ENCODE peak calls at places on chromosomes 1 and 21, in five cellular contexts. I, G, M, L and E are unnamed samples.

GRCh38 chr1:55584521-55585401 is 369.6 kb upstream of the USP24 start:
- DNase-seq in I (peak; percentile 63), G (no peak), M (peak; percentile 41), L (no peak), E (no peak)

GRCh38 chr1:224873645-224874369 is 55.7 kb upstream of the DNAH14 start:
- DNase-seq in I (peak; percentile 76), G (no peak), M (peak; percentile 81), L (no peak), E (peak; percentile 24)

GRCh38 chr1:35557118-35557610 is at the start of gene KIAA0319L:
- DNase-seq in I (no peak), G (peak; percentile 39), M (peak; percentile 90), L (peak; percentile 87), E (peak; percentile 91)

GRCh38 chr1:192866224-192866868 is 57.5 kb downstream of the RGS2 start:
- DNase-seq in I (no peak), G (no peak), M (no peak), L (no peak), E (no peak)

GRCh38 chr1:40030528-40031135 is 9.9 kb upstream of the CAP1 start:
- DNase-seq in I (peak; percentile 57), G (no peak), M (peak; percentile 60), L (no peak), E (no peak)

GRCh38 chr1:18932387-18932786 is 24.1 kb downstream of the IFFO2 start:
- DNase-seq in I (no peak), G (no peak), M (peak; percentile 51), L (no peak), E (no peak)

GRCh38 chr21:45329261-45330074 is 41.8 kb upstream of the POFUT2 start:
- DNase-seq in I (no peak), G (peak; percentile 9), M (no peak), L (no peak), E (peak; percentile 40)

GRCh38 chr1:61992257-61992656 is 202.4 kb upstream of the L1TD1 start:
- DNase-seq in I (no peak), G (no peak), M (no peak), L (no peak), E (no peak)

GRCh38 chr1:119702384-119702783 is 9.3 kb upstream of the PHGDH start:
- DNase-seq in I (peak; percentile 66), G (no peak), M (peak; percentile 85), L (no peak), E (no peak)

GRCh38 chr1:234986750-234987414 is 141.8 kb downstream of the TOMM20 start:
- DNase-seq in I (peak; percentile 73), G (no peak), M (no peak), L (no peak), E (no peak)

GRCh38 chr21:39430457-39430856 is 15.1 kb downstream of the LCA5L start:
- DNase-seq in I (no peak), G (no peak), M (no peak), L (no peak), E (no peak)

GRCh38 chr1:70719164-70719563 is 308.1 kb downstream of the CTH start:
- DNase-seq in I (no peak), G (no peak), M (peak; percentile 10), L (no peak), E (no peak)

GRCh38 chr1:45643978-45644377 is 20.1 kb upstream of the CCDC17 start:
- DNase-seq in I (no peak), G (no peak), M (no peak), L (no peak), E (peak; percentile 54)

GRCh38 chr1:67174716-67175284 is 8.5 kb downstream of the IL23R start:
- DNase-seq in I (no peak), G (no peak), M (no peak), L (no peak), E (no peak)

GRCh38 chr1:197915217-197915616 is 2.0 kb upstream of the LHX9 start:
- DNase-seq in I (no peak), G (no peak), M (no peak), L (no peak), E (no peak)

GRCh38 chr1:197917553-197917812 is 311 bp downstream of the LHX9 start:
- DNase-seq in I (no peak), G (no peak), M (no peak), L (no peak), E (no peak)

GRCh38 chr1:197914510-197914909 is 2.7 kb upstream of the LHX9 start:
- DNase-seq in I (no peak), G (no peak), M (no peak), L (no peak), E (no peak)

GRCh38 chr1:197917813-197918646 is 858 bp downstream of the LHX9 start:
- DNase-seq in I (no peak), G (peak; percentile 44), M (peak; percentile 56), L (no peak), E (no peak)

GRCh38 chr1:197915797-197916686 is 1.1 kb upstream of the LHX9 start:
- DNase-seq in I (peak; percentile 63), G (peak; percentile 95), M (peak; percentile 72), L (no peak), E (peak; percentile 52)
- H3K4me1 ChIP-seq in I (peaks cover 12% of the 10 kb centered on the region), G (no peaks in the 10 kb centered on the region), M (peaks cover 10% of the 10 kb centered on the region), L (no peaks in the 10 kb centered on the region), E (peaks cover 27% of the 10 kb centered on the region)

DNA sequence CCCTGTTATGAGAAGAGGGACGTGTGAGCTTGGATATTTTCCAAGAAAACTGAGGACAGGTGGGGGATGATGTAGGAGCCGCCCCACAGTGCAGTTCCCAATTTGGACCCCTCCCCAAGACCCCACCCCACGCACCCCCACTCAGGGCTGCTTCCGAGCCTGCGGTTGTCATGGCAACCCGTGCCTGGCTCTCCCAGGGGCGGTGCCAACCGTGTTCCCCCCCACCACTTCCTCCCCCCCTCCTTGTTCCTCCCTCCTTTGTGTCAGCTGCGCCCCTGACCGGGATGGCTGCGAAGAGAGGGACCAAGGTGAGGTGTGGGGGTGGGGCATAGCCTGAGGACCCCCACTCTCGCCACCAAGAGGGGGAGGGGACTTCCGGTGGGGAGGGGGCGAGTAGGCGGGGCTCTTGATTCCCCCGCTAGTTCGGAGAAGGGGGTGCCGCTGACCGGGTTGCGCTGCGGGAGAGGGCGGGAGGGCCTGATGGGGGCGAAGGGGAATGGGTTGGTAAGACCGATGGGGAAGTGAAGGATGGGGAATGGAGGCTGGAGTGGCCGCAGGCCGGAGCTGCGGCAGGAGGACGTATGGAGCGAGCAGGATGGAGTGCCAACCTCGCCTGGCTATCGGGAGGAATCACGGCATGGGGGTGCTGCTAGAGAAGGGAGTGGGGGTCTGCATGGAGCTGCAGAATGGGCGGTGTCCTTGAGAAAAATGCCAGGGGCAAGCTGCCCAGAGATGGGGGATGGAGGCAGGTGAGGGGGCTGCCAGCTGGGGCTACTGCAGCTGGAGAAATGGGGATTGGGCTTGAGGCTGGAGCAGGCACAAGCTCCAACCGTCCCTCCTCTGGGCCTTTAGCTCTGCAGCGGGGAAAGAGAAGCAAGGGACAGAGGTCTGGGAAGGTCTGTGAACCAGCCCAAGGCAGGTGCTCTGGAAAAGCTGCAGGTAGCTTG is 958 bp downstream of the TRIM46 start:
- DNase-seq in I (peak; percentile 38), G (peak; percentile 61), M (peak; percentile 45), L (no peak), E (peak; percentile 34)
- H3K4me3 ChIP-seq in I (peak overlapping the region; percentile 74), G (peak overlapping the region; percentile 90), M (peak overlapping the region; percentile 88), L (peak overlapping the region; percentile 79), E (peak overlapping the region; percentile 90)

DNA sequence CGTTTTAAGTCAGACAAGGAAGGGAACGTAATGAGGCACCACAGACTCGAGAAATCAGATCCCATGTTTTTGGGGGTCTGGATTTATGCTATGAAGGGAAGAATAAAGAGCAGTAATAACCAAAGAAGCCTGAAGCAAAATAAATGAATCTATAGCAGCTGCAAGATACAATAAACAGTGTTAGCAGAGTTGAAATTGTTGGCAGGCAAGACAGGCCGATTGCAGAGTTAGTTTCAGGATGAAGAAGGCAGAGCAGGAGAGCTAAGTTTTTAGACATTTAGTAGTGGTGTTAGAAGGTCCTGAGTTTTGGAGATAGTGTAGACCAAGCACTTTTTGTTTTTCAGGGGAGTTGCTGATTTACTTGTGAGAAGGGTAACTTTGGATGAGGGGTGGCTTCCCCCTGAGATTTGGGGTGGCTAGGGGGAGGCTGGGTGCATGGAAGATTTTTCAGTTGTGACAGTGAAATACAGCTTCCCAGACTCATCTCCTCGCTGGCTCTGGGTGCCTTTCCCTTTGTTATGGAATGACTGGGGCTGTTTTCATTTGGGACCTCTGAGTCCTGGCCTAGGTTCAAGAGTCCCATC is 571 bp downstream of the DDR2 start:
- DNase-seq in I (peak; percentile 47), G (no peak), M (peak; percentile 62), L (peak; percentile 42), E (no peak)
- H3K4me1 ChIP-seq in I (peaks cover 22% of the 10 kb centered on the region), G (peaks cover 25% of the 10 kb centered on the region), M (peaks cover 55% of the 10 kb centered on the region), L (no peaks in the 10 kb centered on the region), E (no peaks in the 10 kb centered on the region)

GRCh38 chr1:1422465-1423244 is 1.6 kb upstream of the ANKRD65 start:
- DNase-seq in I (no peak), G (no peak), M (peak; percentile 13), L (no peak), E (no peak)

GRCh38 chr1:1419812-1420653 is 1.0 kb downstream of the ANKRD65 start:
- DNase-seq in I (peak; percentile 39), G (no peak), M (peak; percentile 65), L (no peak), E (no peak)

GRCh38 chr1:1421907-1422464 is 910 bp upstream of the ANKRD65 start:
- DNase-seq in I (no peak), G (no peak), M (no peak), L (no peak), E (no peak)

GRCh38 chr1:1420654-1421134 is 382 bp downstream of the ANKRD65 start:
- DNase-seq in I (no peak), G (no peak), M (no peak), L (no peak), E (no peak)

GRCh38 chr1:1421147-1421906 is at the start of gene ANKRD65:
- DNase-seq in I (no peak), G (no peak), M (no peak), L (no peak), E (no peak)
- H3K4me3 ChIP-seq in I (no peak within 1 kb of the TSS), G (no peak within 1 kb of the TSS), M (no peak within 1 kb of the TSS), L (peak within 1 kb of the TSS; percentile 28), E (peak within 1 kb of the TSS; percentile 22)

GRCh38 chr1:209766051-209766450 is 10.2 kb downstream of the TRAF3IP3 start:
- DNase-seq in I (no peak), G (no peak), M (no peak), L (no peak), E (no peak)
- H3K4me1 ChIP-seq in I (peaks cover 15% of the 10 kb centered on the region), G (no peaks in the 10 kb centered on the region), M (peaks cover 18% of the 10 kb centered on the region), L (no peaks in the 10 kb centered on the region), E (no peaks in the 10 kb centered on the region)